ENCODE peak calls at places on chromosomes 12 and 14, in eight cellular contexts. One of them, this sample, is unnamed.

GRCh38 chr12:52275686-52276085 is 1.2 kb downstream of the KRT86 start:
- DNase-seq in endodermal cell: peak
- DNase-seq in B cell: no peak
- DNase-seq in neural crest cell: no peak
- DNase-seq in foreskin keratinocyte: no peak
- DNase-seq in left lung: no peak
- DNase-seq in GM13977: no peak
- DNase-seq in A549: no peak
- DNase-seq in this sample: no peak

GRCh38 chr14:34710744-34711143 is 3.6 kb downstream of the CFL2 start:
- DNase-seq in endodermal cell: no peak
- DNase-seq in B cell: no peak
- DNase-seq in neural crest cell: no peak
- DNase-seq in foreskin keratinocyte: peak
- DNase-seq in left lung: no peak
- DNase-seq in GM13977: no peak
- DNase-seq in A549: no peak
- DNase-seq in this sample: no peak

GRCh38 chr12:110253176-110253575 is 27.9 kb upstream of the ATP2A2 start:
- DNase-seq in endodermal cell: peak
- DNase-seq in B cell: no peak
- DNase-seq in neural crest cell: no peak
- DNase-seq in foreskin keratinocyte: no peak
- DNase-seq in left lung: no peak
- DNase-seq in GM13977: no peak
- DNase-seq in A549: no peak
- DNase-seq in this sample: no peak

GRCh38 chr12:6917491-6918231 is 3.3 kb downstream of the ENO2 start:
- DNase-seq in endodermal cell: peak
- DNase-seq in B cell: no peak
- DNase-seq in neural crest cell: no peak
- DNase-seq in foreskin keratinocyte: peak
- DNase-seq in left lung: no peak
- DNase-seq in GM13977: no peak
- DNase-seq in A549: no peak
- DNase-seq in this sample: no peak

GRCh38 chr12:91138337-91138905 is 27.1 kb upstream of the LUM start:
- DNase-seq in endodermal cell: peak
- DNase-seq in B cell: no peak
- DNase-seq in neural crest cell: no peak
- DNase-seq in foreskin keratinocyte: no peak
- DNase-seq in left lung: no peak
- DNase-seq in GM13977: no peak
- DNase-seq in A549: no peak
- DNase-seq in this sample: no peak

GRCh38 chr12:52796839-52797528 is 1.1 kb upstream of the KRT3 start:
- DNase-seq in endodermal cell: no peak
- DNase-seq in B cell: no peak
- DNase-seq in neural crest cell: no peak
- DNase-seq in foreskin keratinocyte: no peak
- DNase-seq in left lung: no peak
- DNase-seq in GM13977: no peak
- DNase-seq in A549: no peak
- DNase-seq in this sample: no peak

GRCh38 chr12:120367252-120367923 is 1.6 kb downstream of the MSI1 start:
- DNase-seq in endodermal cell: peak
- DNase-seq in B cell: no peak
- DNase-seq in neural crest cell: peak
- DNase-seq in foreskin keratinocyte: no peak
- DNase-seq in left lung: no peak
- DNase-seq in GM13977: peak
- DNase-seq in A549: no peak
- DNase-seq in this sample: no peak

GRCh38 chr14:94676495-94677238 is 64.5 kb downstream of the SERPINA3 start:
- DNase-seq in endodermal cell: no peak
- DNase-seq in B cell: no peak
- DNase-seq in neural crest cell: no peak
- DNase-seq in foreskin keratinocyte: no peak
- DNase-seq in left lung: no peak
- DNase-seq in GM13977: no peak
- DNase-seq in A549: no peak
- DNase-seq in this sample: no peak

GRCh38 chr12:113788020-113788856 is 177.9 kb downstream of the RBM19 start:
- DNase-seq in endodermal cell: no peak
- DNase-seq in B cell: no peak
- DNase-seq in neural crest cell: no peak
- DNase-seq in foreskin keratinocyte: peak
- DNase-seq in left lung: no peak
- DNase-seq in GM13977: no peak
- DNase-seq in A549: no peak
- DNase-seq in this sample: no peak

GRCh38 chr14:71165650-71166049 is 258.4 kb downstream of the PCNX1 start:
- DNase-seq in endodermal cell: no peak
- DNase-seq in B cell: no peak
- DNase-seq in neural crest cell: no peak
- DNase-seq in foreskin keratinocyte: no peak
- DNase-seq in left lung: no peak
- DNase-seq in GM13977: no peak
- DNase-seq in A549: no peak
- DNase-seq in this sample: peak

GRCh38 chr14:71168564-71168963 is 261.3 kb downstream of the PCNX1 start:
- DNase-seq in endodermal cell: no peak
- DNase-seq in B cell: no peak
- DNase-seq in neural crest cell: no peak
- DNase-seq in foreskin keratinocyte: no peak
- DNase-seq in left lung: no peak
- DNase-seq in GM13977: no peak
- DNase-seq in A549: no peak
- DNase-seq in this sample: no peak

GRCh38 chr14:71163842-71164500 is 256.7 kb downstream of the PCNX1 start:
- DNase-seq in endodermal cell: no peak
- DNase-seq in B cell: no peak
- DNase-seq in neural crest cell: no peak
- DNase-seq in foreskin keratinocyte: no peak
- DNase-seq in left lung: no peak
- DNase-seq in GM13977: no peak
- DNase-seq in A549: no peak
- DNase-seq in this sample: no peak

GRCh38 chr14:71165121-71165574 is 257.9 kb downstream of the PCNX1 start:
- DNase-seq in endodermal cell: no peak
- DNase-seq in B cell: no peak
- DNase-seq in neural crest cell: no peak
- DNase-seq in foreskin keratinocyte: peak
- DNase-seq in left lung: no peak
- DNase-seq in GM13977: no peak
- DNase-seq in A549: no peak
- DNase-seq in this sample: peak

GRCh38 chr14:71166434-71166833 is 259.2 kb downstream of the PCNX1 start:
- DNase-seq in endodermal cell: peak
- DNase-seq in B cell: no peak
- DNase-seq in neural crest cell: no peak
- DNase-seq in foreskin keratinocyte: peak
- DNase-seq in left lung: no peak
- DNase-seq in GM13977: no peak
- DNase-seq in A549: peak
- DNase-seq in this sample: peak
- TF ChIP-seq CTCF in endodermal cell: peak
- TF ChIP-seq CTCF in B cell: no peak
- TF ChIP-seq CTCF in neural crest cell: peak
- TF ChIP-seq CTCF in foreskin keratinocyte: peak
- TF ChIP-seq CTCF in left lung: peak
- TF ChIP-seq CTCF in GM13977: peak
- TF ChIP-seq CTCF in A549: peak
- TF ChIP-seq CTCF in this sample: peak

GRCh38 chr12:125650587-125650986 is 585.4 kb downstream of the AACS start:
- DNase-seq in endodermal cell: no peak
- DNase-seq in B cell: no peak
- DNase-seq in neural crest cell: no peak
- DNase-seq in foreskin keratinocyte: no peak
- DNase-seq in left lung: no peak
- DNase-seq in GM13977: no peak
- DNase-seq in A549: no peak
- DNase-seq in this sample: no peak

GRCh38 chr12:125651625-125652024 is 586.4 kb downstream of the AACS start:
- DNase-seq in endodermal cell: no peak
- DNase-seq in B cell: no peak
- DNase-seq in neural crest cell: no peak
- DNase-seq in foreskin keratinocyte: no peak
- DNase-seq in left lung: no peak
- DNase-seq in GM13977: no peak
- DNase-seq in A549: no peak
- DNase-seq in this sample: no peak

GRCh38 chr12:125657681-125658080 is 592.4 kb downstream of the AACS start:
- DNase-seq in endodermal cell: no peak
- DNase-seq in B cell: no peak
- DNase-seq in neural crest cell: no peak
- DNase-seq in foreskin keratinocyte: no peak
- DNase-seq in left lung: no peak
- DNase-seq in GM13977: no peak
- DNase-seq in A549: no peak
- DNase-seq in this sample: no peak

GRCh38 chr12:125652689-125653088 is 587.5 kb downstream of the AACS start:
- DNase-seq in endodermal cell: no peak
- DNase-seq in B cell: no peak
- DNase-seq in neural crest cell: no peak
- DNase-seq in foreskin keratinocyte: no peak
- DNase-seq in left lung: no peak
- DNase-seq in GM13977: no peak
- DNase-seq in A549: no peak
- DNase-seq in this sample: no peak
- TF ChIP-seq CTCF in endodermal cell: no peak
- TF ChIP-seq CTCF in B cell: no peak
- TF ChIP-seq CTCF in neural crest cell: no peak
- TF ChIP-seq CTCF in foreskin keratinocyte: no peak
- TF ChIP-seq CTCF in left lung: no peak
- TF ChIP-seq CTCF in GM13977: no peak
- TF ChIP-seq CTCF in A549: no peak
- TF ChIP-seq CTCF in this sample: no peak

DNA sequence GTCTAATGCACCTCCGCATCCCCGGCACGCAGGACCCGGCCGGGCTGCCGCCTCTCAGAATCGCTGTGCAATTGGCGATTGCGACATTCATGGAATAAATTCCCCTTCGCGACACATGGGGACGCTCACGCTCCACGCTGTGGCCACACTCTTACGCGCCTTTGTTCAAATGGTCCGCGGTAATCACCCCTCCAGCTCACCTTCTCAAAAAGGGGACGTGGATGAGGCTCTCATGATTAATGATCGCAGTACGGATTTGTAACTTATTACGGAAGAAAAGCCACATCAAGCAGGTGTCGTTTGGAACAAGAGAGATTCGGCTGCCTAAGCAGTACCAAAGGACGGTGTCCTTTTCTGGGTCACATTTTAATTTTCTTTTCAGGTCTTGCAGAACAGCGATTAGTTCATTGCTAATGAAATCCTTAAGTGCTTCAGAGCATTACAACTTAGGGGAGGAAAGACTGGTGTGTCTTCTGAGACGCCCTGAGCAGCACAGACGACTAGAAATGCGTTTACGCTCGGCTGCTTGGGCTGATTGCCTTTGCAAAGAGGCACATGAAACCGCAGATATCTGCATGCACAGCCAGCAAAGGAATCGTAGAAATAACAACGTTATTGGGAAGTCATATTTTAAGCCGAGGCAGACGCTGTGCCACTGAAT is 37.3 kb upstream of the ADGRD1 start:
- DNase-seq in endodermal cell: peak
- DNase-seq in B cell: peak
- DNase-seq in neural crest cell: peak
- DNase-seq in foreskin keratinocyte: peak
- DNase-seq in left lung: no peak
- DNase-seq in GM13977: peak
- DNase-seq in A549: peak
- DNase-seq in this sample: peak
- TF ChIP-seq CTCF in endodermal cell: peak
- TF ChIP-seq CTCF in B cell: peak
- TF ChIP-seq CTCF in neural crest cell: peak
- TF ChIP-seq CTCF in foreskin keratinocyte: peak
- TF ChIP-seq CTCF in left lung: peak
- TF ChIP-seq CTCF in GM13977: peak
- TF ChIP-seq CTCF in A549: peak
- TF ChIP-seq CTCF in this sample: peak

GRCh38 chr12:131753757-131754156 is 42.9 kb downstream of the SFSWAP start:
- DNase-seq in endodermal cell: peak
- DNase-seq in B cell: no peak
- DNase-seq in neural crest cell: no peak
- DNase-seq in foreskin keratinocyte: no peak
- DNase-seq in left lung: no peak
- DNase-seq in GM13977: no peak
- DNase-seq in A549: no peak
- DNase-seq in this sample: no peak

GRCh38 chr12:131757111-131757510 is 46.2 kb downstream of the SFSWAP start:
- DNase-seq in endodermal cell: peak
- DNase-seq in B cell: no peak
- DNase-seq in neural crest cell: no peak
- DNase-seq in foreskin keratinocyte: no peak
- DNase-seq in left lung: no peak
- DNase-seq in GM13977: no peak
- DNase-seq in A549: no peak
- DNase-seq in this sample: no peak

GRCh38 chr12:131756441-131756840 is 45.6 kb downstream of the SFSWAP start:
- DNase-seq in endodermal cell: peak
- DNase-seq in B cell: no peak
- DNase-seq in neural crest cell: no peak
- DNase-seq in foreskin keratinocyte: no peak
- DNase-seq in left lung: no peak
- DNase-seq in GM13977: no peak
- DNase-seq in A549: no peak
- DNase-seq in this sample: no peak

GRCh38 chr12:131754184-131754583 is 43.3 kb downstream of the SFSWAP start:
- DNase-seq in endodermal cell: peak
- DNase-seq in B cell: no peak
- DNase-seq in neural crest cell: no peak
- DNase-seq in foreskin keratinocyte: no peak
- DNase-seq in left lung: no peak
- DNase-seq in GM13977: no peak
- DNase-seq in A549: no peak
- DNase-seq in this sample: no peak

DNA sequence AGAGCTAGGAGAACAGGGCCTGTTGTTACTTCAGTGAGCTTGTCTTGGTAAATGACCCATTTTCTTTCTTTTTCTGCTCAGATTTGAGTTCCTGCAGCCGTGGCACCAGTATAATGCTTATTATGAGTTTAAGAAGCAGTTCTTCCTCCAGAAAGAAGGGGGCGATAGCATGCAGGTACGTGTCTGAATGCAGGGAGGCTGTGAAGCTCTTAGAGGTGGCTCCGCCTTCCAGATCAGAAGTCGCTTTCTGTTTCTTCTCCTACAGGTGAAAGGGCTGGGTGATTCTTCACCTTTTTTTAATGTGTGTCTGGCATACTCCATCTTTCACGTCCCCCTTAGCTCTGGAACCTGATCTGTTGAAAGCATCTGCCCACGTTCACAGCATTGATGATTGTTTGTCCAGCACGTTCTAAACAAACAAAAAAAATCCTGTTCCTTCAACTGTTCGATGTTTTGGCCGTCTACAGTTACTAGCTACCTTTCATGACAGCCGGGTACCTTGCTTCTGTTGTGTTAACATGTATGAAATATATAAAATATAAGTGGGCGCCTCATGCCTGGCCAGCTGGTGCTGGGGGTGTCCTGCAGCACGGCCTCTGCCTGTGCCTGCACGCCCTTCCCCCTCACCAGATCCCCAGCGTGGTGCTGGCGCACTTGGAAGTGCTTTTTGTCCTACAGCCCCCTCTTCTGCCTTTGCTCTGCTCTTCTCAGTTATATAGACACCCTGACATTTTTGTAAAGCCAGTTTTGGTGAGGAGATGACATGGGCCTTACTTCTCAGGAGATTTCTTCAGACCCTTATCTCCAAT is 44.6 kb downstream of the SFSWAP start:
- DNase-seq in endodermal cell: peak
- DNase-seq in B cell: peak
- DNase-seq in neural crest cell: no peak
- DNase-seq in foreskin keratinocyte: peak
- DNase-seq in left lung: no peak
- DNase-seq in GM13977: peak
- DNase-seq in A549: peak
- DNase-seq in this sample: peak
- TF ChIP-seq CTCF in endodermal cell: peak
- TF ChIP-seq CTCF in B cell: peak
- TF ChIP-seq CTCF in neural crest cell: peak
- TF ChIP-seq CTCF in foreskin keratinocyte: peak
- TF ChIP-seq CTCF in left lung: peak
- TF ChIP-seq CTCF in GM13977: peak
- TF ChIP-seq CTCF in A549: no peak
- TF ChIP-seq CTCF in this sample: peak